ENCODE peak calls at places on chromosomes 3 and 15, in five cellular contexts. R, A, H, W and G are unnamed samples.

GRCh38 chr15:77915261-77915960 is 162.1 kb downstream of the TBC1D2B start:
- DNase-seq in R (peak), A (peak), H (no peak), W (no peak), G (no peak)

GRCh38 chr3:150787741-150788370 is 24.9 kb upstream of the SIAH2 start:
- DNase-seq in R (peak), A (peak), H (peak), W (peak), G (peak)

GRCh38 chr15:85002517-85002916 is 20.9 kb downstream of the PDE8A start:
- DNase-seq in R (no peak), A (no peak), H (no peak), W (no peak), G (no peak)

GRCh38 chr3:42507751-42508335 is 5.4 kb downstream of the VIPR1 start:
- DNase-seq in R (peak), A (no peak), H (no peak), W (no peak), G (no peak)

GRCh38 chr3:112482675-112483074 is 16.6 kb downstream of the BTLA start:
- DNase-seq in R (no peak), A (no peak), H (no peak), W (no peak), G (no peak)

GRCh38 chr3:123385981-123386380 is 62.9 kb downstream of the ADCY5 start:
- DNase-seq in R (no peak), A (peak), H (no peak), W (no peak), G (no peak)

GRCh38 chr3:63030666-63031065 is 155.4 kb upstream of the CADPS start:
- DNase-seq in R (no peak), A (no peak), H (no peak), W (no peak), G (no peak)

GRCh38 chr3:31924628-31925270 is 56.3 kb downstream of the OSBPL10 start:
- DNase-seq in R (no peak), A (no peak), H (peak), W (no peak), G (no peak)

GRCh38 chr15:49169880-49170597 is at the start of gene GALK2:
- DNase-seq in R (peak), A (peak), H (peak), W (peak), G (peak)

GRCh38 chr3:71495708-71496472 is 87.6 kb downstream of the FOXP1 start:
- DNase-seq in R (no peak), A (no peak), H (no peak), W (peak), G (no peak)

GRCh38 chr3:191330309-191330712 is at the start of gene UTS2B:
- DNase-seq in R (no peak), A (no peak), H (peak), W (no peak), G (peak)

GRCh38 chr3:127637546-127637945 is 8.6 kb downstream of the PODXL2 start:
- DNase-seq in R (no peak), A (no peak), H (peak), W (peak), G (peak)

GRCh38 chr3:42148982-42149432 is 57.9 kb downstream of the TRAK1 start:
- DNase-seq in R (no peak), A (peak), H (no peak), W (no peak), G (peak)

GRCh38 chr3:139758654-139759291 is 81.0 kb upstream of the NMNAT3 start:
- DNase-seq in R (no peak), A (no peak), H (no peak), W (no peak), G (no peak)